ENCODE peak calls at places on chromosomes 11 and 22, in six cellular contexts. One of them, this sample, is unnamed.

GRCh38 chr11:20162340-20162739 is 2.1 kb upstream of the DBX1 start:
- DNase-seq in RCC 7860: no peak
- DNase-seq in NCI-H82: peak; percentile 25
- DNase-seq in HT-29: no peak
- DNase-seq in T-helper 1 cell: no peak
- DNase-seq in omental fat pad: no peak
- DNase-seq in this sample: no peak

GRCh38 chr11:68040121-68040956 is 1.5 kb downstream of the TCIRG1 start:
- DNase-seq in RCC 7860: peak; percentile 19
- DNase-seq in NCI-H82: peak; percentile 53
- DNase-seq in HT-29: no peak
- DNase-seq in T-helper 1 cell: peak; percentile 36
- DNase-seq in omental fat pad: no peak
- DNase-seq in this sample: peak; percentile 94

GRCh38 chr11:16261836-16262644 is 94.3 kb downstream of the SOX6 start:
- DNase-seq in RCC 7860: peak; percentile 37
- DNase-seq in NCI-H82: no peak
- DNase-seq in HT-29: peak; percentile 76
- DNase-seq in T-helper 1 cell: no peak
- DNase-seq in omental fat pad: no peak
- DNase-seq in this sample: no peak

GRCh38 chr22:20421507-20421874 is 16.1 kb downstream of the SCARF2 start:
- DNase-seq in RCC 7860: no peak
- DNase-seq in NCI-H82: no peak
- DNase-seq in HT-29: no peak
- DNase-seq in T-helper 1 cell: no peak
- DNase-seq in omental fat pad: no peak
- DNase-seq in this sample: no peak

GRCh38 chr22:48947636-48948035 is 880.0 kb downstream of the BRD1 start:
- DNase-seq in RCC 7860: no peak
- DNase-seq in NCI-H82: no peak
- DNase-seq in HT-29: no peak
- DNase-seq in T-helper 1 cell: no peak
- DNase-seq in omental fat pad: no peak
- DNase-seq in this sample: no peak

GRCh38 chr11:73353422-73353821 is 22.8 kb upstream of the RELT start:
- DNase-seq in RCC 7860: no peak
- DNase-seq in NCI-H82: no peak
- DNase-seq in HT-29: no peak
- DNase-seq in T-helper 1 cell: no peak
- DNase-seq in omental fat pad: no peak
- DNase-seq in this sample: no peak

GRCh38 chr11:122893131-122893530 is 10.6 kb downstream of the JHY start:
- DNase-seq in RCC 7860: peak; percentile 78
- DNase-seq in NCI-H82: no peak
- DNase-seq in HT-29: no peak
- DNase-seq in T-helper 1 cell: no peak
- DNase-seq in omental fat pad: no peak
- DNase-seq in this sample: peak; percentile 70

GRCh38 chr11:133832096-133833081 is 12.9 kb downstream of the SPATA19 start:
- DNase-seq in RCC 7860: no peak
- DNase-seq in NCI-H82: peak; percentile 20
- DNase-seq in HT-29: no peak
- DNase-seq in T-helper 1 cell: peak; percentile 9
- DNase-seq in omental fat pad: no peak
- DNase-seq in this sample: no peak

GRCh38 chr22:44094751-44095302 is 70.7 kb downstream of the PARVB start:
- DNase-seq in RCC 7860: no peak
- DNase-seq in NCI-H82: no peak
- DNase-seq in HT-29: no peak
- DNase-seq in T-helper 1 cell: no peak
- DNase-seq in omental fat pad: no peak
- DNase-seq in this sample: no peak

GRCh38 chr11:130435671-130436070 is 7.3 kb upstream of the ADAMTS8 start:
- DNase-seq in RCC 7860: peak; percentile 78
- DNase-seq in NCI-H82: no peak
- DNase-seq in HT-29: no peak
- DNase-seq in T-helper 1 cell: no peak
- DNase-seq in omental fat pad: no peak
- DNase-seq in this sample: no peak

GRCh38 chr22:20587206-20587958 is 80.0 kb downstream of the MED15 start:
- DNase-seq in RCC 7860: no peak
- DNase-seq in NCI-H82: no peak
- DNase-seq in HT-29: no peak
- DNase-seq in T-helper 1 cell: no peak
- DNase-seq in omental fat pad: no peak
- DNase-seq in this sample: no peak

GRCh38 chr11:84865257-84865656 is 761.9 kb downstream of the DLG2 start:
- DNase-seq in RCC 7860: no peak
- DNase-seq in NCI-H82: no peak
- DNase-seq in HT-29: no peak
- DNase-seq in T-helper 1 cell: no peak
- DNase-seq in omental fat pad: no peak
- DNase-seq in this sample: no peak

GRCh38 chr22:48756146-48757111 is 1071.2 kb downstream of the BRD1 start:
- DNase-seq in RCC 7860: no peak
- DNase-seq in NCI-H82: no peak
- DNase-seq in HT-29: no peak
- DNase-seq in T-helper 1 cell: no peak
- DNase-seq in omental fat pad: peak; percentile 10
- DNase-seq in this sample: peak; percentile 19

GRCh38 chr22:43848366-43849171 is 13.7 kb downstream of the SULT4A1 start:
- DNase-seq in RCC 7860: no peak
- DNase-seq in NCI-H82: peak; percentile 6
- DNase-seq in HT-29: peak; percentile 33
- DNase-seq in T-helper 1 cell: no peak
- DNase-seq in omental fat pad: no peak
- DNase-seq in this sample: peak; percentile 27

GRCh38 chr11:3135491-3136440 is 29.3 kb downstream of the OSBPL5 start:
- DNase-seq in RCC 7860: no peak
- DNase-seq in NCI-H82: peak; percentile 13
- DNase-seq in HT-29: peak; percentile 25
- DNase-seq in T-helper 1 cell: no peak
- DNase-seq in omental fat pad: no peak
- DNase-seq in this sample: peak; percentile 96